ENCODE peak calls at places on chromosomes 5 and 9, in seven cellular contexts. One of them, this sample, is unnamed.
A peak's percentile ranks its signal among the peaks of the same experiment; 100 is the strongest.

GRCh38 chr5:116876240-116876840 is 301.7 kb upstream of the SEMA6A start:
- DNase-seq in neural crest cell: no peak
- DNase-seq in GM12864: no peak
- DNase-seq in lower lobe of right lung: no peak
- DNase-seq in foreskin fibroblast: no peak
- DNase-seq in fibroblast of mammary gland: no peak
- DNase-seq in endothelial cell: no peak
- DNase-seq in this sample: no peak

GRCh38 chr5:109558952-109559351 is 130.8 kb upstream of the MAN2A1 start:
- DNase-seq in GM12864: no peak
- DNase-seq in neural crest cell: no peak
- DNase-seq in fibroblast of mammary gland: peak; percentile 2
- DNase-seq in endothelial cell: no peak
- DNase-seq in foreskin fibroblast: no peak
- DNase-seq in lower lobe of right lung: no peak
- DNase-seq in this sample: no peak

GRCh38 chr5:175517824-175518450 is 39.6 kb downstream of the SFXN1 start:
- DNase-seq in endothelial cell: no peak
- DNase-seq in lower lobe of right lung: no peak
- DNase-seq in fibroblast of mammary gland: peak; percentile 71
- DNase-seq in neural crest cell: no peak
- DNase-seq in foreskin fibroblast: no peak
- DNase-seq in GM12864: no peak
- DNase-seq in this sample: no peak

GRCh38 chr5:22970956-22971618 is 117.9 kb upstream of the CDH12 start:
- DNase-seq in fibroblast of mammary gland: no peak
- DNase-seq in neural crest cell: no peak
- DNase-seq in GM12864: no peak
- DNase-seq in foreskin fibroblast: no peak
- DNase-seq in lower lobe of right lung: no peak
- DNase-seq in endothelial cell: no peak
- DNase-seq in this sample: no peak

GRCh38 chr9:113793558-113793957 is 82.6 kb upstream of the ZNF618 start:
- DNase-seq in foreskin fibroblast: no peak
- DNase-seq in fibroblast of mammary gland: no peak
- DNase-seq in neural crest cell: no peak
- DNase-seq in GM12864: no peak
- DNase-seq in lower lobe of right lung: no peak
- DNase-seq in endothelial cell: no peak
- DNase-seq in this sample: no peak

GRCh38 chr5:14914193-14914592 is 42.6 kb upstream of the ANKH start:
- DNase-seq in endothelial cell: no peak
- DNase-seq in foreskin fibroblast: no peak
- DNase-seq in GM12864: no peak
- DNase-seq in lower lobe of right lung: no peak
- DNase-seq in fibroblast of mammary gland: no peak
- DNase-seq in neural crest cell: no peak
- DNase-seq in this sample: no peak

GRCh38 chr9:103894184-103894583 is 199.9 kb upstream of the SMC2 start:
- DNase-seq in neural crest cell: no peak
- DNase-seq in fibroblast of mammary gland: no peak
- DNase-seq in foreskin fibroblast: no peak
- DNase-seq in GM12864: no peak
- DNase-seq in lower lobe of right lung: no peak
- DNase-seq in endothelial cell: no peak
- DNase-seq in this sample: no peak

GRCh38 chr5:126031989-126032716 is 391.1 kb upstream of the GRAMD2B start:
- DNase-seq in neural crest cell: no peak
- DNase-seq in fibroblast of mammary gland: peak; percentile 79
- DNase-seq in foreskin fibroblast: peak; percentile 69
- DNase-seq in endothelial cell: no peak
- DNase-seq in lower lobe of right lung: no peak
- DNase-seq in GM12864: no peak
- DNase-seq in this sample: no peak

GRCh38 chr5:107698286-107698685 is 27.5 kb upstream of the EFNA5 start:
- DNase-seq in foreskin fibroblast: peak; percentile 48
- DNase-seq in endothelial cell: no peak
- DNase-seq in fibroblast of mammary gland: peak; percentile 61
- DNase-seq in lower lobe of right lung: no peak
- DNase-seq in neural crest cell: no peak
- DNase-seq in GM12864: no peak
- DNase-seq in this sample: no peak

GRCh38 chr9:131393622-131394463 is at the start of gene PRRC2B:
- DNase-seq in fibroblast of mammary gland: peak; percentile 61
- DNase-seq in lower lobe of right lung: peak; percentile 89
- DNase-seq in neural crest cell: peak; percentile 85
- DNase-seq in foreskin fibroblast: peak; percentile 72
- DNase-seq in endothelial cell: peak; percentile 96
- DNase-seq in GM12864: no peak
- DNase-seq in this sample: peak; percentile 96

GRCh38 chr5:157820593-157821252 is 38.2 kb downstream of the CLINT1 start:
- DNase-seq in fibroblast of mammary gland: peak; percentile 69
- DNase-seq in foreskin fibroblast: no peak
- DNase-seq in neural crest cell: peak; percentile 7
- DNase-seq in GM12864: peak; percentile 13
- DNase-seq in endothelial cell: peak; percentile 34
- DNase-seq in lower lobe of right lung: no peak
- DNase-seq in this sample: peak; percentile 18

GRCh38 chr5:143416411-143416810 is 12.9 kb upstream of the NR3C1 start:
- DNase-seq in endothelial cell: no peak
- DNase-seq in lower lobe of right lung: no peak
- DNase-seq in GM12864: no peak
- DNase-seq in foreskin fibroblast: no peak
- DNase-seq in neural crest cell: no peak
- DNase-seq in fibroblast of mammary gland: no peak
- DNase-seq in this sample: no peak
- TF ChIP-seq CTCF in endothelial cell: no peak
- TF ChIP-seq CTCF in lower lobe of right lung: no peak
- TF ChIP-seq CTCF in GM12864: no peak
- TF ChIP-seq CTCF in foreskin fibroblast: no peak
- TF ChIP-seq CTCF in neural crest cell: no peak
- TF ChIP-seq CTCF in fibroblast of mammary gland: no peak
- TF ChIP-seq CTCF in this sample: no peak

GRCh38 chr5:27034531-27034930 is 3.9 kb downstream of the CDH9 start:
- DNase-seq in foreskin fibroblast: no peak
- DNase-seq in lower lobe of right lung: no peak
- DNase-seq in neural crest cell: no peak
- DNase-seq in GM12864: no peak
- DNase-seq in fibroblast of mammary gland: no peak
- DNase-seq in endothelial cell: no peak
- DNase-seq in this sample: no peak

GRCh38 chr5:27041372-27041771 is 3.0 kb upstream of the CDH9 start:
- DNase-seq in fibroblast of mammary gland: no peak
- DNase-seq in foreskin fibroblast: no peak
- DNase-seq in GM12864: no peak
- DNase-seq in neural crest cell: no peak
- DNase-seq in endothelial cell: no peak
- DNase-seq in lower lobe of right lung: no peak
- DNase-seq in this sample: no peak

DNA sequence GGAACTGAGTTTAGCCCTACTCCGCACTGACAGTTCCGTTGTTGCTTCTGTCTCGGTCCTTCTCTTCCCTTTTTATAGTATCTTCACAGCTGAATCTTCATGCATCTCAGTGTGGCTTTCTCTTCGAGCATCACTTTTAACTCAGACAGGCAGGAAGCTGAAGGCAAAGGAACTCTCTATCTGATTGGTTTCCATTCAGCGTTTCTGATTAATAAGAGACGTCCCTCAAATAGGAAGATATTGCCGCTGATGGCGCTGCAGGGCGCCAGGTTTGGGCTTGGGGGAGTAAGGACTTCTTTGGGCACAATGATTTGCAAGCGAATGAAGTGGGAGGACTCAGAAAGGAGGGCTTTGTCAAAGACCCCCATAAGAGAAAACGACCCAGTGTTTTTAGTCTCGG is at the start of gene CDH9:
- DNase-seq in foreskin fibroblast: no peak
- DNase-seq in fibroblast of mammary gland: no peak
- DNase-seq in lower lobe of right lung: no peak
- DNase-seq in neural crest cell: peak; percentile 1
- DNase-seq in GM12864: no peak
- DNase-seq in endothelial cell: peak; percentile 5
- DNase-seq in this sample: no peak
- TF ChIP-seq CTCF in foreskin fibroblast: no peak
- TF ChIP-seq CTCF in fibroblast of mammary gland: no peak
- TF ChIP-seq CTCF in lower lobe of right lung: no peak
- TF ChIP-seq CTCF in neural crest cell: no peak
- TF ChIP-seq CTCF in GM12864: no peak
- TF ChIP-seq CTCF in endothelial cell: no peak
- TF ChIP-seq CTCF in this sample: no peak

GRCh38 chr9:9004844-9005243 is 1205.3 kb upstream of the DMAC1 start:
- DNase-seq in lower lobe of right lung: no peak
- DNase-seq in endothelial cell: no peak
- DNase-seq in GM12864: no peak
- DNase-seq in foreskin fibroblast: no peak
- DNase-seq in fibroblast of mammary gland: no peak
- DNase-seq in neural crest cell: no peak
- DNase-seq in this sample: no peak
- TF ChIP-seq CTCF in lower lobe of right lung: no peak
- TF ChIP-seq CTCF in endothelial cell: no peak
- TF ChIP-seq CTCF in GM12864: no peak
- TF ChIP-seq CTCF in foreskin fibroblast: no peak
- TF ChIP-seq CTCF in fibroblast of mammary gland: peak; percentile 16
- TF ChIP-seq CTCF in neural crest cell: no peak
- TF ChIP-seq CTCF in this sample: peak; percentile 4

GRCh38 chr9:34665109-34665380 is 2.6 kb upstream of the CCL27 start:
- DNase-seq in endothelial cell: no peak
- DNase-seq in lower lobe of right lung: no peak
- DNase-seq in neural crest cell: no peak
- DNase-seq in foreskin fibroblast: no peak
- DNase-seq in GM12864: no peak
- DNase-seq in fibroblast of mammary gland: no peak
- DNase-seq in this sample: no peak
- TF ChIP-seq CTCF in endothelial cell: no peak
- TF ChIP-seq CTCF in lower lobe of right lung: no peak
- TF ChIP-seq CTCF in neural crest cell: no peak
- TF ChIP-seq CTCF in foreskin fibroblast: no peak
- TF ChIP-seq CTCF in GM12864: no peak
- TF ChIP-seq CTCF in fibroblast of mammary gland: no peak
- TF ChIP-seq CTCF in this sample: no peak